ENCODE peak calls at places on chromosome 22, in four cellular contexts. N is cardiac fibroblast, X is EH, C is Peyer's patch. T is an unnamed sample.

GRCh38 chr22:47631571-47632102 is 869.2 kb downstream of the TBC1D22A start:
- DNase-seq in N (no peak), X (no peak), C (peak), T (no peak)

GRCh38 chr22:21936151-21936778 is 16.4 kb downstream of the PPM1F start:
- DNase-seq in N (peak), X (peak), C (no peak), T (peak)

GRCh38 chr22:43835166-43835565 is 23.1 kb upstream of the EFCAB6 start:
- DNase-seq in N (no peak), X (no peak), C (no peak), T (no peak)

GRCh38 chr22:33537059-33537458 is 383.2 kb downstream of the LARGE1 start:
- DNase-seq in N (no peak), X (no peak), C (no peak), T (no peak)

GRCh38 chr22:24010018-24010391 is 1.1 kb upstream of the CABIN1 start:
- DNase-seq in N (no peak), X (no peak), C (no peak), T (no peak)

GRCh38 chr22:20918663-20919220 is 1.5 kb downstream of the CRKL start:
- DNase-seq in N (no peak), X (peak), C (no peak), T (no peak)

GRCh38 chr22:49943405-49943765 is 17.2 kb upstream of the PIM3 start:
- DNase-seq in N (no peak), X (no peak), C (no peak), T (no peak)

GRCh38 chr22:39498802-39499201 is 3.3 kb upstream of the MIEF1 start:
- DNase-seq in N (no peak), X (no peak), C (no peak), T (no peak)

GRCh38 chr22:20116376-20116950 is 559 bp downstream of the RANBP1 start:
- DNase-seq in N (no peak), X (no peak), C (no peak), T (no peak)

GRCh38 chr22:24485608-24486007 is 9.5 kb upstream of the UPB1 start:
- DNase-seq in N (no peak), X (peak), C (no peak), T (no peak)

GRCh38 chr22:46576556-46577351 is 39.3 kb upstream of the CELSR1 start:
- DNase-seq in N (peak), X (peak), C (peak), T (no peak)

GRCh38 chr22:20111045-20111688 is 4.7 kb upstream of the RANBP1 start:
- DNase-seq in N (peak), X (peak), C (peak), T (no peak)

GRCh38 chr22:46379301-46379930 is 43.9 kb downstream of the TRMU start:
- DNase-seq in N (no peak), X (no peak), C (no peak), T (no peak)

T was measured in cardiac septum.